ENCODE peak calls at places on chromosome 20, in seven cellular contexts. Q is WERI-Rb-1, Z is SJSA1, U is upper lobe of right lung, R is tibial artery, O is neuronal stem cell, N is mesenchymal stem cell. L is an unnamed sample. For H3K27me3, the result is how much of the 10 kb centered on the place peaks cover.

GRCh38 chr20:36467076-36467999 is 74.0 kb upstream of the MYL9 start:
- DNase-seq in R (peak), U (no peak), O (no peak), N (peak), Z (no peak), Q (peak), L (no peak)

GRCh38 chr20:4978050-4978918 is 23.0 kb downstream of the SLC23A2 start:
- DNase-seq in U (no peak), R (no peak), Z (no peak), N (no peak), O (no peak), Q (peak), L (no peak)

GRCh38 chr20:12171927-12172581 is 254.4 kb downstream of the BTBD3 start:
- DNase-seq in N (peak), Z (no peak), U (no peak), Q (no peak), O (no peak), R (no peak), L (peak)

GRCh38 chr20:8587246-8587645 is 455.2 kb downstream of the PLCB1 start:
- DNase-seq in Z (peak), U (no peak), Q (no peak), O (no peak), N (no peak), R (no peak), L (no peak)

GRCh38 chr20:63330940-63331339 is 30.2 kb downstream of the CHRNA4 start:
- DNase-seq in U (no peak), N (no peak), R (no peak), Q (peak), Z (no peak), O (no peak), L (no peak)

GRCh38 chr20:33236351-33236750 is 555 bp downstream of the BPIFA1 start:
- DNase-seq in R (no peak), Q (no peak), Z (no peak), U (no peak), N (no peak), O (no peak), L (no peak)

GRCh38 chr20:62382306-62383198 is 4.4 kb upstream of the RPS21 start:
- DNase-seq in Z (peak), R (peak), N (peak), U (peak), Q (peak), O (peak), L (no peak)

GRCh38 chr20:208937-209566 is 18.0 kb upstream of the DEFB129 start:
- DNase-seq in N (peak), R (no peak), O (no peak), Q (no peak), Z (peak), U (no peak), L (peak)

GRCh38 chr20:40683221-40683893 is 5.7 kb downstream of the MAFB start:
- DNase-seq in O (peak), U (peak), N (peak), Z (no peak), Q (no peak), R (no peak), L (no peak)

GRCh38 chr20:63739129-63740069 is at the start of gene SLC2A4RG:
- DNase-seq in N (peak), O (peak), R (peak), Q (peak), Z (peak), U (peak), L (no peak)

GRCh38 chr20:23142162-23143050 is 56.3 kb upstream of the CD93 start:
- DNase-seq in R (peak), N (no peak), Z (no peak), O (no peak), U (peak), Q (no peak), L (no peak)

GRCh38 chr20:23141016-23141415 is 54.9 kb upstream of the CD93 start:
- DNase-seq in O (no peak), N (no peak), R (peak), Q (no peak), Z (no peak), U (no peak), L (no peak)

GRCh38 chr20:23143098-23143497 is 57.0 kb upstream of the CD93 start:
- DNase-seq in U (no peak), O (no peak), Z (peak), N (peak), R (peak), Q (no peak), L (no peak)

GRCh38 chr20:23139524-23139923 is 53.4 kb upstream of the CD93 start:
- DNase-seq in Q (no peak), U (no peak), R (peak), N (no peak), Z (no peak), O (no peak), L (no peak)

DNA sequence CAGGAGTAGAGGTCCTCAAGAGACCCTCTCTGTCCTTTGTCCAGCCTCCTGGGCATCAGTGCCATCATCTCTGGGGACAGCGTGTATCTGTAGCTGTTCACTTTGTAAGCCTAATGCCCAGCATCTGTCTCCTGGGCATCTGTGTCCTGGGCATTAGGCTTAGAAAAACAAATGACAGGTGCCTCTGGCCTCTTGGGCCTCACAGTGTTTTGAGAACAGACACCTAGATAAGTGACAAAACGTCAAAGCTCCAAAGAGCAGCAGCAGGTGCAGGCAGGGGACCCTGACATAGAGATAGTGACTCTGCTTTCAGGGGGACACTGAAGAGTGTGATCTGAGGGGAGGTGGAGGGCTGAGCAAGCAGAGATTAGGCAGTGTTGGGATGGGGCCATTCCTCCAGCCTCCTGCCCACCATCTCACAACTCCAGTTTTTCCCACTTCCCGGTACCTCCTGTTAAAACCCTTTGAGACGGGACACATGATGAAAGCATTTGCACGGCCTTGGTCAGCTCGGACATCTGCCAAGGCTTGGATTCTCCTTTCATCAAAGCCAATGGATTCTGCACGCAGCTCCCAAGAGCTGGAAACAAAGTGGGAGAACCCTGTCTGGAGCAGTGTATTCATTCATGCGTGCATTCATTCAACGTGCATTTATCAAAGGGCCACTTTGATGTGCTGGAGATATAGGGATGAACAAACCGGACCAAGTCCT is 55.5 kb upstream of the CD93 start:
- DNase-seq in R (peak), Q (no peak), N (no peak), O (no peak), Z (no peak), U (no peak), L (no peak)
- H3K4me3 ChIP-seq in R (no peak), Q (no peak), N (no peak), O (no peak), Z (no peak), U (no peak), L (no peak)

DNA sequence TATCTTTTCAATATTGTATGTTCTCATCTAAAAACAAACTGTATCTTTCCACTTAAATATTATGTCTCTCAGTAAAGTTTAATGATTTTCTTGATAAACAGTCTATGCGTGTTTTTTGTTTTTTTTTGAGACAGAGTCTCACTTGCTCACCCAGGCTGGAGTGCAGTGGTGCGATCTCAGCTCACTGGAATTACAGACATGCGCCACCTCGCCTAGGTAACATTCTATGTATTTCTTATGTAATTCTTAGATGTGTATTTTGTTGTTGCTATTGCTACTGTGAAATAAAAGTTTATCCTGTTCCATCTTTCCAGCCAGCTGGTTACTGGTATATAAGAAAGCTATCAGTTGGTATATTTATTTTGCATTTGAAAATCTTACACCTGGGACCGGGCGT is 29.4 kb downstream of the ABHD12 start:
- DNase-seq in N (no peak), Q (no peak), O (no peak), Z (peak), R (no peak), U (no peak), L (no peak)
- H3K27ac ChIP-seq in N (peak), Q (no peak), O (no peak), Z (peak), R (no peak), U (no peak), L (peak)

DNA sequence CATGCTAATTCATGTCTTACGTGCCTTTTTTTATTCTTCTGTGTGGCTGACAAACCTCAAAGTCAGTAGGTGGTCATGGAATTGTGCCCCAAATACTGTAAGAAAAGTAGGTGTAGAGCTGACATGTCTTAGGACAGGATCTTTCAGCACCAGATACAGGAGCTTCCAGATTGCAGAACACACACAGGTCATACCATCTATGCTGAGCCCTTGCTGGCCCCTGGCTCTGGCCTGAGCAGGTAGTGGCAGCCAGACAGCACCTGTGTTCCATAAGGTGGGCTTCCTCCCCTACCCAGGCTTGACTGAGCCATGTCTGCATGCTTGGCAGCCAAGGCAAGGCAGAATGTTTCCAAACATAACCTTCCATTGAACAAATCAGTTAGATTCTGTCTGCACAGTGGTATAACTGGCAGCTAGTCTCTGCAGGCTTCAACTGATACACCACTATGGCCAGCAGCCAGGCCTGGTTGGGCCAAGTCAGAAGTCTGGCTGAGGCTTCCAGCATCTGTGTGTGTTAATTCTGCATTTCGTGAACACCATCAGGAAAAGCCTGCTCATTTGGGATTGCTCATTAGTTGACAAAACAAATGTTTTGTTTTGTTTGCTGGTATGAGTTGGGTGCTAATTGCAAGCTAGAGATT is 366.5 kb downstream of the FOXA2 start:
- DNase-seq in Q (no peak), U (no peak), R (no peak), O (no peak), N (no peak), Z (no peak), L (no peak)
- H3K27me3 ChIP-seq in Q (half or more), U (under half), R (under half), O (under half), N (under half), Z (under half), L (under half)

DNA sequence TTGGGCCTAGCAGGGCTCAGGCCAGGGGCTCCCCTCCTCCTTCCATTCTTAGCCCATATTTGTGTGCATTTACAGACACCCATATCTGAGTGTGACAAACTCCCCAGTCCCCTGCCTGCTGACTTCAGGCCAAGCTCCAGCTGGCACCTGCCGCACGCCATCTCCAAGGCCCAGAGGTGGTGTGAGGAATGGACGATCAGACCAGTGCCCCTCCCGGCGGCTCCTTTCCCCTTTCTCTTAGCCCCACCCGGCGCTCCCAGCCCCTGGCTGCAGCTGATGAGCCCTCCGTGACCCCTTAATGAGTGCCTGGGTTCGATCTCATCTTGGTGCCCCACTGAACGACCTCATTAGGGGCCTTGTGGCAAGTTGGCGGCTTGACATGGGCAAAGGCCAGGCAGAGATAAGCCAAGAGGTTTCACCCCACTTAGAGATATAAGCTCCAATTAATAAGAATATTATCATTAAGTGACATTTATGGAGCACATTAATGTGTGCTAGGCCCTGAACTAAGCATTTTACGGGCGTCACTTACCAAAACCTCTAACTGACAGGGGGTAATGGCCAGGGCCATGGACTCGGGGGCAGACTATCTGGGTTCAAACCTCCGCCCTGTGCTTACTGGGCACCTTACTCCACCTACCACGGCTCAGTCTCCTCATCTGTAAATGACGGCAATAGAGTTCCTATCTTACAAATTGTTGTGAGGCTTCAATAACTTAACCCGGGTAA is 17.5 kb downstream of the ADA start:
- DNase-seq in Q (no peak), Z (no peak), N (no peak), U (no peak), R (no peak), O (no peak), L (no peak)
- H3K4me3 ChIP-seq in Q (no peak), Z (no peak), N (no peak), U (no peak), R (no peak), O (no peak), L (no peak)